ENCODE peak calls at places on chromosomes 13 and 19, in four cellular contexts. P, S, E and N are unnamed samples.

GRCh38 chr13:93603043-93603442 is 376.4 kb downstream of the GPC6 start:
- DNase-seq in P (no peak), S (no peak), E (no peak), N (no peak)

GRCh38 chr13:33126909-33127607 is 110.8 kb downstream of the KL start:
- DNase-seq in P (peak), S (no peak), E (no peak), N (no peak)

GRCh38 chr19:41848666-41849065 is 3.8 kb downstream of the DMRTC2 start:
- DNase-seq in P (no peak), S (no peak), E (no peak), N (no peak)

GRCh38 chr13:23372264-23372905 is 61.1 kb downstream of the SACS start:
- DNase-seq in P (no peak), S (no peak), E (no peak), N (no peak)

GRCh38 chr19:8835446-8835845 is 3.3 kb downstream of the MBD3L1 start:
- DNase-seq in P (no peak), S (no peak), E (no peak), N (no peak)

GRCh38 chr13:100182894-100183490 is 94.1 kb downstream of the PCCA start:
- DNase-seq in P (no peak), S (peak), E (no peak), N (no peak)

GRCh38 chr13:83620535-83621220 is 261.6 kb downstream of the SLITRK1 start:
- DNase-seq in P (no peak), S (no peak), E (no peak), N (no peak)

GRCh38 chr13:61954092-61954491 is 538.4 kb upstream of the PCDH20 start:
- DNase-seq in P (no peak), S (peak), E (no peak), N (no peak)

GRCh38 chr13:85806553-85807175 is 7.4 kb upstream of the SLITRK6 start:
- DNase-seq in P (peak), S (peak), E (no peak), N (no peak)

GRCh38 chr19:24074720-24075119 is 12.3 kb upstream of the ZNF254 start:
- DNase-seq in P (no peak), S (no peak), E (no peak), N (no peak)

GRCh38 chr19:55189424-55189823 is 9.3 kb upstream of the SYT5 start:
- DNase-seq in P (no peak), S (no peak), E (no peak), N (no peak)

GRCh38 chr19:29086182-29086581 is 126.8 kb downstream of the UQCRFS1 start:
- DNase-seq in P (no peak), S (peak), E (no peak), N (no peak)

GRCh38 chr19:7912697-7913564 is 1.7 kb upstream of the TGFBR3L start:
- DNase-seq in P (no peak), S (no peak), E (no peak), N (no peak)

GRCh38 chr19:18510216-18510615 is 11.7 kb downstream of the ELL start:
- DNase-seq in P (no peak), S (no peak), E (no peak), N (no peak)

GRCh38 chr13:110509971-110510786 is 51.3 kb downstream of the RAB20 start:
- DNase-seq in P (peak), S (no peak), E (no peak), N (no peak)

GRCh38 chr19:5990289-5990797 is 12.4 kb upstream of the RANBP3 start:
- DNase-seq in P (peak), S (no peak), E (no peak), N (peak)

GRCh38 chr13:51585234-51585672 is 991 bp downstream of the WDFY2 start:
- DNase-seq in P (peak), S (no peak), E (no peak), N (no peak)

GRCh38 chr19:575527-576506 is 3.4 kb downstream of the BSG start:
- DNase-seq in P (peak), S (no peak), E (no peak), N (no peak)

DNA sequence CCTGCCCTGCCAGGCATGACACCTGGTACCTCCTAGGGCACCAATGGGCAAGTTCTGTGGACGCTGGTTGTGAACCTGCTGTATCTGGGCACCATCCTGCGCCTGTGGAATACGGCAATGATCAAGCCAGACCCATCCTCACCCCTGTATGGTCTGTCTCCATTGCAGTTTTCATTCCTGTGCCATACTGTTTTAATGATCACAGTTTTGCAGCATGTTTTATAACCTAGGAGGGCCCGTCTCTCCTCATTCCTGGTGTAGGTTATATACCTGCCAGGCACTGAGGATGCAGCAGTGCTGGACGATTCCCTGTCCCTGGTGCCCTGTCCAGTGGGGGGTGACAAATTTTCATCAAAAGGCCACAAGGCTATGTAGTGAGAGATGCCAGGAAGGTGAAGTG is 5.6 kb downstream of the TBC1D17 start:
- DNase-seq in P (no peak), S (no peak), E (no peak), N (no peak)
- TF ChIP-seq TCF7 in P (no peak), S (no peak), E (no peak), N (no peak)

GRCh38 chr13:75479102-75479501 is 2.9 kb downstream of the TBC1D4 start:
- DNase-seq in P (no peak), S (no peak), E (no peak), N (no peak)

GRCh38 chr13:75482070-75482819 is at the start of gene TBC1D4:
- DNase-seq in P (peak), S (peak), E (peak), N (peak)

GRCh38 chr13:75482820-75483079 is 781 bp upstream of the TBC1D4 start:
- DNase-seq in P (no peak), S (no peak), E (no peak), N (no peak)

GRCh38 chr13:75481176-75482069 is 546 bp downstream of the TBC1D4 start:
- DNase-seq in P (peak), S (no peak), E (no peak), N (peak)

GRCh38 chr13:75480691-75481175 is 1.2 kb downstream of the TBC1D4 start:
- DNase-seq in P (peak), S (peak), E (no peak), N (peak)
- TF ChIP-seq TCF7 in P (no peak), S (no peak), E (no peak), N (no peak)

DNA sequence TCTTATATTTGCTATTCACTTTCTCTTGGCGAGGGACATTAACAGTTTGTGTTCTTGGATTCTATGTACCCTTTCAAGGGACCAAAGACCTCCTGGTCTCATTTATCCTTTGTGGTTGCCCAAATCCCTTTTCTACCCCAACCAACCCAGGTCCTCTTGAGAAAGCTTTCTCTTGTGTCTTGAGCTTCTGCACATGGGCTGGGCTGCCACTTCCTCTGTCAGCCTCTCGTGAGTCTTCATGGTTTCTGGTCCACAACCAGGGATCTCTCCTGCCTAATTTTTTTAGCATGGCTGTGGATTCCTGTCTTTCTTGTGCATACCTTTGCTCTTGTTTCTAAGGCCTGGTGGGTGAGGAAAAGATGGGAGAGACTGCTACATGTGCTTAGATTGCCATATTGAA is 14.9 kb downstream of the TIMM13 start:
- DNase-seq in P (no peak), S (no peak), E (no peak), N (no peak)
- TF ChIP-seq TCF7 in P (no peak), S (no peak), E (no peak), N (no peak)

DNA sequence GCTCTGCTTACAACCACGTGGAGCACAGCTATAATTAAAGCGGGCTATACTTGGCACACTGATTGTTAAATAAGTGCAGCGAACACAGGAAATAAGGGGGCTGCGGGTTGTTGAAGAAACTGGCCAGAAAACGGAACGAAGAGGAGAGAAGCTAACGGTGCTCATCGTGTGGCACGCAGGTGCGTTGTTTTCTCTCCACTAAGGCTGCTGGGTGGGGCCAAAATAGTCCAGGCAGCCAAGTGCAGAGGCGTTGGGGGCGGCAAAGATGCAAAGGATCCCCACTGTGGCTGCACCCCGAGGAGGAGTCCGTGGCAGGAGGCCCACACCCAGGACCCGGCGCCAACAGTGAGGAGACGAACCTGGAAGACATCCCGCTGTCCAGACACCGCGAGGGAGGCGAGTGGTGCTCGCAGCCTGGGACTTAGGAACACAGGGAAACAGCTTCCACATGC is 8.1 kb upstream of the ARL11 start:
- DNase-seq in P (no peak), S (no peak), E (no peak), N (no peak)
- TF ChIP-seq TCF7 in P (no peak), S (no peak), E (no peak), N (no peak)

DNA sequence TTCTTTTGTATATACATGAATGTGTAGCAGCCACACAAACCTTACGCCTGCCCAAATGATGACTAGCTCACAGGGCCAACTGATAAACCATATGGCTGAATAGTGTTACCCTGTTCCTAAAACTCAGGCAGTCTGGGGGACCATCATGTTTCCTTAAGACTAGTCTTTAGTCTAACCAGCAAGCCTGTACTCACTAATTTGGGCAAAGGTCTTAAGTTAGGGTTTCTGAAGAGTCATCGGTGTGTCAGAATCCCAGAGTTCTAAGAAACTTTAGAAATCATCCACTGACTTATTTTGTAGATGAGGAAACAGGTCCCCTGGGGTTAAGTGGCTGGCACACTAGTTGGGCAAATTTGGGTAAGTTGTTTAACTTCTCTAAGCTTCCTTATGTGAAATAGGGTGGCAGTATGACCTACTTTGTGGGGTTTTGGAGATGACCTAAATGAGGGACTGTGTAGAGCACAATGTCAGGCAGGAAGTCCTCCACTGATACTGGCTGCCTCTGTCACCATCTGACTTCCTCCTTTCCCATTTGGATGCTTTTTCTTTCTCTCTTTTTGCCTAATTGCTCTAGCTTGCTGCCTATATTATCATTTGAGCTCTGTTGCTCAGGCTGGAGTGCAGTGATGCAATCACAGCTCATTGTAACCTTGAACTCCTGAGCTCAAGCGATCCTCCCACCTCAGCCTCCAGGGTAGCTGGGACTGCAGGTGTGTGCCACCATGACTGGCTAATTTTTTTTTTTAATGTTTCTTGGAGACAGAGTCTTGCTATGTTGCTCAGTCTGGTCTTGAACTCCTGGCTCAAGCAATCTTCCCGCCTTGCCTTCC is 2.4 kb downstream of the ADGRE3 start:
- DNase-seq in P (no peak), S (no peak), E (no peak), N (no peak)
- TF ChIP-seq TCF7 in P (no peak), S (no peak), E (no peak), N (no peak)

GRCh38 chr19:10207026-10207425 is 12.3 kb upstream of the DNMT1 start:
- DNase-seq in P (no peak), S (no peak), E (no peak), N (no peak)

GRCh38 chr19:10206226-10206873 is 11.6 kb upstream of the DNMT1 start:
- DNase-seq in P (no peak), S (peak), E (no peak), N (no peak)

GRCh38 chr19:10203686-10204085 is 8.9 kb upstream of the DNMT1 start:
- DNase-seq in P (no peak), S (no peak), E (no peak), N (no peak)

GRCh38 chr19:10209305-10209704 is 14.6 kb upstream of the DNMT1 start:
- DNase-seq in P (no peak), S (no peak), E (no peak), N (no peak)

GRCh38 chr19:10205636-10206035 is 10.9 kb upstream of the DNMT1 start:
- DNase-seq in P (no peak), S (no peak), E (no peak), N (no peak)
- TF ChIP-seq TCF7 in P (no peak), S (no peak), E (no peak), N (no peak)

GRCh38 chr19:33962161-33962560 is 165.5 kb downstream of the KCTD15 start:
- DNase-seq in P (no peak), S (no peak), E (no peak), N (no peak)
- TF ChIP-seq TCF7 in P (no peak), S (no peak), E (no peak), N (no peak)